ENCODE peak calls at places on chromosomes 5 and 9, in nine cellular contexts. O is gastrocnemius medialis; I is naive thymus-derived CD8-positive, alpha-beta T cell; B is activated CD8-positive, alpha-beta memory T cell treated with anti-CD3 and anti-CD28 coated beads, Interleukin-2, amount 10 ng/mL, durations not matched to agents 7 days and 5 days; M is left lung; T is esophagus mucosa; E is aorta; H is heart right ventricle; N is upper lobe of right lung. A is an unnamed sample.
A peak's percentile ranks its signal among the peaks of the same experiment; 100 is the strongest.

GRCh38 chr9:93013856-93014582 is 44.5 kb upstream of the SUSD3 start:
- ATAC-seq in O (no peak), M (no peak), N (no peak), I (no peak), B (no peak), H (no peak), E (no peak), T (no peak), A (no peak)

GRCh38 chr5:110865400-110866094 is 126.7 kb downstream of the SLC25A46 start:
- ATAC-seq in O (no peak), N (peak; percentile 82), T (peak; percentile 84), H (no peak), M (peak; percentile 91), B (no peak), E (no peak), I (no peak), A (no peak)

GRCh38 chr5:74434124-74434899 is 206.2 kb downstream of the ENC1 start:
- ATAC-seq in I (no peak), E (peak; percentile 70), H (peak; percentile 67), O (no peak), T (no peak), B (no peak), M (peak; percentile 66), N (peak; percentile 75), A (no peak)

GRCh38 chr9:120642129-120642528 is 62.2 kb upstream of the CDK5RAP2 start:
- ATAC-seq in H (no peak), E (no peak), O (no peak), M (no peak), N (no peak), I (no peak), B (no peak), T (no peak), A (no peak)

GRCh38 chr9:112858625-112859147 is 32.0 kb downstream of the SLC46A2 start:
- ATAC-seq in O (no peak), H (no peak), T (peak; percentile 19), I (no peak), E (peak; percentile 36), N (peak; percentile 72), M (peak; percentile 50), B (no peak), A (peak; percentile 36)

GRCh38 chr9:133960568-133961129 is 31.5 kb downstream of the VAV2 start:
- ATAC-seq in M (peak; percentile 86), H (no peak), N (peak; percentile 85), O (no peak), E (no peak), B (no peak), I (no peak), T (peak; percentile 33), A (no peak)

GRCh38 chr5:132358760-132359159 is 10.8 kb upstream of the SLC22A5 start:
- ATAC-seq in T (no peak), M (no peak), H (no peak), I (no peak), E (no peak), B (no peak), O (no peak), N (no peak), A (no peak)

GRCh38 chr5:116068028-116068632 is 16.7 kb upstream of the COMMD10 start:
- ATAC-seq in E (no peak), M (peak; percentile 65), O (no peak), T (no peak), H (no peak), B (peak; percentile 49), I (peak; percentile 62), N (peak; percentile 56), A (no peak)

A was measured in activated CD4-positive, CD25-positive, alpha-beta regulatory T cell treated with anti-CD3 and anti-CD28 coated beads, Interleukin-2, amount 50 U/mL, for 24 hours.